ENCODE peak calls at places on chromosomes 3 and 15, in eight cellular contexts. One of them, this sample, is unnamed.

GRCh38 chr15:48557335-48557734 is 88.2 kb downstream of the FBN1 start:
- DNase-seq in endothelial cell of umbilical vein: no peak
- DNase-seq in spleen: no peak
- DNase-seq in stomach: peak; percentile 40
- DNase-seq in sigmoid colon: no peak
- DNase-seq in HepG2: no peak
- DNase-seq in suprapubic skin: no peak
- DNase-seq in breast epithelium: no peak
- DNase-seq in this sample: no peak

GRCh38 chr15:60590935-60591490 is 112.1 kb upstream of the ICE2 start:
- DNase-seq in endothelial cell of umbilical vein: peak; percentile 58
- DNase-seq in spleen: peak; percentile 84
- DNase-seq in stomach: peak; percentile 55
- DNase-seq in sigmoid colon: peak; percentile 76
- DNase-seq in HepG2: peak; percentile 96
- DNase-seq in suprapubic skin: peak; percentile 82
- DNase-seq in breast epithelium: peak; percentile 24
- DNase-seq in this sample: peak; percentile 93

GRCh38 chr15:72082176-72082575 is 35.8 kb downstream of the MYO9A start:
- DNase-seq in endothelial cell of umbilical vein: no peak
- DNase-seq in spleen: no peak
- DNase-seq in stomach: no peak
- DNase-seq in sigmoid colon: no peak
- DNase-seq in HepG2: no peak
- DNase-seq in suprapubic skin: no peak
- DNase-seq in breast epithelium: no peak
- DNase-seq in this sample: no peak

GRCh38 chr3:24156466-24156865 is 211.4 kb downstream of the NR1D2 start:
- DNase-seq in endothelial cell of umbilical vein: no peak
- DNase-seq in spleen: no peak
- DNase-seq in stomach: no peak
- DNase-seq in sigmoid colon: no peak
- DNase-seq in HepG2: no peak
- DNase-seq in suprapubic skin: no peak
- DNase-seq in breast epithelium: no peak
- DNase-seq in this sample: no peak

GRCh38 chr15:62150445-62150844 is 14.6 kb downstream of the C2CD4B start:
- DNase-seq in endothelial cell of umbilical vein: peak; percentile 86
- DNase-seq in spleen: no peak
- DNase-seq in stomach: no peak
- DNase-seq in sigmoid colon: no peak
- DNase-seq in HepG2: no peak
- DNase-seq in suprapubic skin: no peak
- DNase-seq in breast epithelium: no peak
- DNase-seq in this sample: no peak

GRCh38 chr3:190120161-190121060 is at the start of gene P3H2:
- DNase-seq in endothelial cell of umbilical vein: peak; percentile 93
- DNase-seq in spleen: peak; percentile 89
- DNase-seq in stomach: peak; percentile 84
- DNase-seq in sigmoid colon: peak; percentile 94
- DNase-seq in HepG2: peak; percentile 66
- DNase-seq in suprapubic skin: no peak
- DNase-seq in breast epithelium: peak; percentile 79
- DNase-seq in this sample: peak; percentile 88

GRCh38 chr3:32216172-32216783 is 22.2 kb upstream of the CMTM8 start:
- DNase-seq in endothelial cell of umbilical vein: no peak
- DNase-seq in spleen: no peak
- DNase-seq in stomach: peak; percentile 46
- DNase-seq in sigmoid colon: no peak
- DNase-seq in HepG2: peak; percentile 99
- DNase-seq in suprapubic skin: no peak
- DNase-seq in breast epithelium: no peak
- DNase-seq in this sample: no peak

GRCh38 chr3:194572944-194573491 is 60.2 kb downstream of the TMEM44 start:
- DNase-seq in endothelial cell of umbilical vein: no peak
- DNase-seq in spleen: no peak
- DNase-seq in stomach: no peak
- DNase-seq in sigmoid colon: no peak
- DNase-seq in HepG2: no peak
- DNase-seq in suprapubic skin: no peak
- DNase-seq in breast epithelium: no peak
- DNase-seq in this sample: no peak

GRCh38 chr3:168213920-168214319 is 118.2 kb upstream of the GOLIM4 start:
- DNase-seq in endothelial cell of umbilical vein: no peak
- DNase-seq in spleen: no peak
- DNase-seq in stomach: no peak
- DNase-seq in sigmoid colon: no peak
- DNase-seq in HepG2: no peak
- DNase-seq in suprapubic skin: no peak
- DNase-seq in breast epithelium: no peak
- DNase-seq in this sample: no peak

GRCh38 chr3:50423543-50423942 is 64.2 kb upstream of the TMEM115 start:
- DNase-seq in endothelial cell of umbilical vein: no peak
- DNase-seq in spleen: no peak
- DNase-seq in stomach: peak; percentile 83
- DNase-seq in sigmoid colon: no peak
- DNase-seq in HepG2: peak; percentile 50
- DNase-seq in suprapubic skin: no peak
- DNase-seq in breast epithelium: no peak
- DNase-seq in this sample: no peak

GRCh38 chr15:49686626-49687025 is 65.8 kb downstream of the DTWD1 start:
- DNase-seq in endothelial cell of umbilical vein: peak; percentile 29
- DNase-seq in spleen: no peak
- DNase-seq in stomach: no peak
- DNase-seq in sigmoid colon: no peak
- DNase-seq in HepG2: no peak
- DNase-seq in suprapubic skin: no peak
- DNase-seq in breast epithelium: no peak
- DNase-seq in this sample: no peak

GRCh38 chr3:114121996-114122709 is 56.7 kb downstream of the DRD3 start:
- DNase-seq in endothelial cell of umbilical vein: peak; percentile 92
- DNase-seq in spleen: no peak
- DNase-seq in stomach: no peak
- DNase-seq in sigmoid colon: no peak
- DNase-seq in HepG2: no peak
- DNase-seq in suprapubic skin: no peak
- DNase-seq in breast epithelium: no peak
- DNase-seq in this sample: no peak

DNA sequence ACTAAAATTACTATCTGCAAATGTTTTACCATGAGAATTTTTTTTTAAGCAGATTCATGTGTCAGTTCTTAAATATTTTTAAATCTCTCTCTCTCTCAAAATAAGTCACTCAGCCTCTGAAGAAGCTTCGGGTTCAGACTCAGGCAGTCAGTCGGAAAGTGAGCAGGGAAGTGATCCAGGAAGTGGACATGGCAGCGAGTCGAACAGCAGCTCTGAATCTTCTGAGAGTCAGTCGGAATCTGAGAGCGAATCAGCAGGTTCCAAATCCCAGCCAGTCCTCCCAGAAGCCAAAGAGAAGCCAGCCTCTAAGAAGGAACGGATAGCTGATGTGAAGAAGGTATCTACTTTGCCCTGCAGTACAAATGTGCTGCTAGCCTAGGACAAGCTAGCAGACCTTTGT is 24.1 kb downstream of the CHD2 start:
- DNase-seq in endothelial cell of umbilical vein: no peak
- DNase-seq in spleen: no peak
- DNase-seq in stomach: no peak
- DNase-seq in sigmoid colon: no peak
- DNase-seq in HepG2: no peak
- DNase-seq in suprapubic skin: no peak
- DNase-seq in breast epithelium: no peak
- DNase-seq in this sample: no peak
- H3K27ac ChIP-seq in endothelial cell of umbilical vein: no peak overlapping the region
- H3K27ac ChIP-seq in spleen: peak overlapping the region; percentile 97
- H3K27ac ChIP-seq in stomach: peak overlapping the region; percentile 96
- H3K27ac ChIP-seq in sigmoid colon: peak overlapping the region; percentile 33
- H3K27ac ChIP-seq in HepG2: no peak overlapping the region
- H3K27ac ChIP-seq in suprapubic skin: no peak overlapping the region
- H3K27ac ChIP-seq in breast epithelium: peak overlapping the region; percentile 99
- H3K27ac ChIP-seq in this sample: no peak overlapping the region

DNA sequence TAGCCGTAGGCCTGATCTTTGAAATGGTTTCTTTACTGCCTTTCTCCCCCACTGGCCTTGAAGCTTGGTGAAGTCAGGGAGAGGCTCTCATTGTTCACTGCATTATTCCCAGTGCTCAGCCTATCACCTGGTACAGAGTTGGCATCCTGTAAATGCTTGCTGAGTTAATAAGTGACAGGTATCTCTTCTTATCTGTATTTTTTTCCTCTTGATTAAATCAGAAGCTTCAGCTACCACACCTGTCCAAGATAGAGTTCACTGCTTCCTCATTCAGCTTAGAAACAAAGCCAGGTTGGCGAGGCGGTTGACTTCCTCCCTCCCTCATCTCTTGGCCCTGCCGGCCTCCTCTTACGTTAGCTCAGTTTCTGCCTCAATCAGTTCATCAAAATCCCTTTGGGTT is 142.8 kb downstream of the LIPC start:
- DNase-seq in endothelial cell of umbilical vein: no peak
- DNase-seq in spleen: no peak
- DNase-seq in stomach: no peak
- DNase-seq in sigmoid colon: no peak
- DNase-seq in HepG2: peak; percentile 81
- DNase-seq in suprapubic skin: no peak
- DNase-seq in breast epithelium: no peak
- DNase-seq in this sample: no peak
- TF ChIP-seq POLR2AphosphoS5 in endothelial cell of umbilical vein: no peak
- TF ChIP-seq POLR2AphosphoS5 in spleen: no peak
- TF ChIP-seq POLR2AphosphoS5 in stomach: no peak
- TF ChIP-seq POLR2AphosphoS5 in sigmoid colon: no peak
- TF ChIP-seq POLR2AphosphoS5 in HepG2: no peak
- TF ChIP-seq POLR2AphosphoS5 in suprapubic skin: no peak
- TF ChIP-seq POLR2AphosphoS5 in breast epithelium: no peak
- TF ChIP-seq POLR2AphosphoS5 in this sample: no peak

GRCh38 chr15:70284438-70285214 is 186.9 kb upstream of the TLE3 start:
- DNase-seq in endothelial cell of umbilical vein: no peak
- DNase-seq in spleen: no peak
- DNase-seq in stomach: peak; percentile 82
- DNase-seq in sigmoid colon: no peak
- DNase-seq in HepG2: no peak
- DNase-seq in suprapubic skin: peak; percentile 34
- DNase-seq in breast epithelium: peak; percentile 43
- DNase-seq in this sample: peak; percentile 82
- H3K27ac ChIP-seq in endothelial cell of umbilical vein: no peak overlapping the region
- H3K27ac ChIP-seq in spleen: no peak overlapping the region
- H3K27ac ChIP-seq in stomach: no peak overlapping the region
- H3K27ac ChIP-seq in sigmoid colon: no peak overlapping the region
- H3K27ac ChIP-seq in HepG2: no peak overlapping the region
- H3K27ac ChIP-seq in suprapubic skin: no peak overlapping the region
- H3K27ac ChIP-seq in breast epithelium: no peak overlapping the region
- H3K27ac ChIP-seq in this sample: no peak overlapping the region

GRCh38 chr3:183094711-183095110 is 4.6 kb downstream of the MCCC1 start:
- DNase-seq in endothelial cell of umbilical vein: no peak
- DNase-seq in spleen: no peak
- DNase-seq in stomach: no peak
- DNase-seq in sigmoid colon: no peak
- DNase-seq in HepG2: no peak
- DNase-seq in suprapubic skin: no peak
- DNase-seq in breast epithelium: no peak
- DNase-seq in this sample: peak; percentile 50

GRCh38 chr3:183087184-183087583 is 12.1 kb downstream of the MCCC1 start:
- DNase-seq in endothelial cell of umbilical vein: no peak
- DNase-seq in spleen: no peak
- DNase-seq in stomach: no peak
- DNase-seq in sigmoid colon: no peak
- DNase-seq in HepG2: no peak
- DNase-seq in suprapubic skin: no peak
- DNase-seq in breast epithelium: no peak
- DNase-seq in this sample: no peak

DNA sequence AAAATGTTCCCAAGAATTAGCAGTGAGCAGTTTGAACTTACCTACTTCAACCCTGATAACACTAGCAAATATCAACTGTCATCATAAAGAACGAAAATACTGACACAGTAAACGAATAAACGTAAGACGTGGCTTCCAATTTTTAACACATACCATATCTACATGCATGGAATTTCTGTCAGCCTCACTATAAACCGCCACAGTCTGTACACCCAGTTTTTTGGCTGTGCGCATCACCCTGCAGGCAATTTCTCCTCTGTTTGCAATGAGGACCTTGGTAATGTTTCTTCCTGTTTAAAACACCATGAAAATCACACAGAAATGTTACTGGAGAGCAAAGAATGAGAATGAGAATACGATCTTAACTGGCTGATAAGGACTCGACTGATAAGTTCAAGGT is 7.0 kb downstream of the MCCC1 start:
- DNase-seq in endothelial cell of umbilical vein: no peak
- DNase-seq in spleen: no peak
- DNase-seq in stomach: no peak
- DNase-seq in sigmoid colon: no peak
- DNase-seq in HepG2: no peak
- DNase-seq in suprapubic skin: no peak
- DNase-seq in breast epithelium: no peak
- DNase-seq in this sample: no peak
- TF ChIP-seq POLR2AphosphoS5 in endothelial cell of umbilical vein: no peak
- TF ChIP-seq POLR2AphosphoS5 in spleen: no peak
- TF ChIP-seq POLR2AphosphoS5 in stomach: no peak
- TF ChIP-seq POLR2AphosphoS5 in sigmoid colon: no peak
- TF ChIP-seq POLR2AphosphoS5 in HepG2: no peak
- TF ChIP-seq POLR2AphosphoS5 in suprapubic skin: no peak
- TF ChIP-seq POLR2AphosphoS5 in breast epithelium: no peak
- TF ChIP-seq POLR2AphosphoS5 in this sample: no peak

DNA sequence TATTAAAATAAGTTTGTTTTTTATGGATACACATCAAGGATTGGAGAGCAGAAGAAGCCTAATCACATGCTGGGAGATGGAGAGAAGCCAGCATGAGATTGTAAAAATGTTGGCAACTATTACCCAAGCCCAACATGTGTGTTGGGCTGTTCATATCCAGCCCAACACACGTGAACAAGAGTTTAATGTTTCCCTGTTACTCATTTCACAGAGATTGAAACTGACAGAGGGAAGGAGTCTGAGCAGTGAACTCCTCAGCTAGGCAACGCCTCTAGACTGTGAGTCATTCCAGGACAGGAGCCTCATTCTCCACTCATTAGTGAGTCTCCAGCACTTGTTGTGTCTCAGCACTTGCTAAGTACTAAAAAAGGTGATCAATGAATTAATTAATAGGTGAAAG is 43.2 kb upstream of the CMSS1 start:
- DNase-seq in endothelial cell of umbilical vein: peak; percentile 13
- DNase-seq in spleen: no peak
- DNase-seq in stomach: no peak
- DNase-seq in sigmoid colon: no peak
- DNase-seq in HepG2: no peak
- DNase-seq in suprapubic skin: no peak
- DNase-seq in breast epithelium: no peak
- DNase-seq in this sample: no peak
- H3K27ac ChIP-seq in endothelial cell of umbilical vein: no peak overlapping the region
- H3K27ac ChIP-seq in spleen: no peak overlapping the region
- H3K27ac ChIP-seq in stomach: no peak overlapping the region
- H3K27ac ChIP-seq in sigmoid colon: no peak overlapping the region
- H3K27ac ChIP-seq in HepG2: no peak overlapping the region
- H3K27ac ChIP-seq in suprapubic skin: no peak overlapping the region
- H3K27ac ChIP-seq in breast epithelium: no peak overlapping the region
- H3K27ac ChIP-seq in this sample: no peak overlapping the region

This sample was measured in upper lobe of left lung.